ENCODE peak calls at places on chromosomes 13 and 19, in eight cellular contexts. A is heart right ventricle; X is PC-9; Q is fibroblast of lung; D is coronary artery; V is A549; B is adrenal gland; R is CD4-positive, alpha-beta T cell. K is an unnamed sample.

GRCh38 chr19:47885067-47885463 is 1.1 kb downstream of the SULT2A1 start:
- DNase-seq in B (peak), A (no peak), X (no peak), Q (no peak), V (no peak), D (no peak), R (no peak), K (no peak)

GRCh38 chr19:49954092-49954825 is 6.7 kb downstream of the SIGLEC11 start:
- DNase-seq in V (no peak), A (no peak), D (no peak), Q (peak), B (peak), R (no peak), X (peak), K (peak)

GRCh38 chr19:8046569-8047165 is 5.9 kb upstream of the CCL25 start:
- DNase-seq in D (no peak), V (no peak), A (no peak), R (no peak), X (no peak), Q (no peak), B (no peak), K (no peak)

GRCh38 chr19:8484331-8484894 is 18.0 kb downstream of the PRAM1 start:
- DNase-seq in V (no peak), D (no peak), A (peak), Q (no peak), B (peak), R (no peak), X (no peak), K (no peak)

GRCh38 chr13:21625366-21625765 is 21.4 kb upstream of the MICU2 start:
- DNase-seq in R (no peak), D (no peak), Q (peak), V (peak), B (peak), A (no peak), X (no peak), K (no peak)

GRCh38 chr19:18599485-18599884 is 7.1 kb downstream of the CRLF1 start:
- DNase-seq in B (no peak), A (no peak), X (no peak), D (no peak), V (no peak), R (no peak), Q (no peak), K (no peak)

GRCh38 chr13:33081666-33082065 is 65.4 kb downstream of the KL start:
- DNase-seq in D (no peak), X (no peak), A (no peak), V (no peak), B (no peak), R (no peak), Q (no peak), K (no peak)

GRCh38 chr19:1746401-1747284 is 6.7 kb upstream of the ONECUT3 start:
- DNase-seq in D (no peak), R (no peak), X (peak), Q (no peak), V (peak), B (no peak), A (no peak), K (peak)

GRCh38 chr19:23802290-23802689 is 43.6 kb upstream of the ZNF681 start:
- DNase-seq in X (no peak), A (no peak), Q (no peak), B (peak), V (no peak), R (no peak), D (no peak), K (no peak)

GRCh38 chr19:29442910-29443309 is 82.9 kb upstream of the VSTM2B start:
- DNase-seq in X (no peak), A (no peak), Q (no peak), B (no peak), D (no peak), V (no peak), R (no peak), K (no peak)

GRCh38 chr13:35552172-35552844 is 75.8 kb upstream of the MAB21L1 start:
- DNase-seq in X (no peak), A (no peak), D (no peak), V (no peak), R (no peak), B (no peak), Q (peak), K (peak)

GRCh38 chr19:39307233-39307821 is 11.1 kb downstream of the IFNL1 start:
- DNase-seq in X (peak), Q (no peak), R (no peak), B (no peak), A (no peak), D (no peak), V (no peak), K (no peak)

GRCh38 chr13:71619096-71619495 is 247.9 kb downstream of the DACH1 start:
- DNase-seq in D (no peak), X (no peak), V (no peak), Q (peak), A (no peak), B (no peak), R (no peak), K (no peak)

GRCh38 chr19:30695171-30695875 is 323.1 kb downstream of the ZNF536 start:
- DNase-seq in X (no peak), B (no peak), Q (no peak), V (no peak), R (no peak), D (no peak), A (no peak), K (no peak)
- TF ChIP-seq CTCF in X (no peak), B (no peak), Q (no peak), V (peak), R (no peak), D (no peak), A (peak), K (no peak)

GRCh38 chr13:45396548-45397095 is 21.6 kb downstream of the SLC25A30 start:
- DNase-seq in D (peak), B (no peak), Q (no peak), X (no peak), R (no peak), A (no peak), V (no peak), K (no peak)
- H3K27ac ChIP-seq in D (no peak), B (peak), Q (no peak), X (no peak), R (peak), A (peak), V (no peak), K (no peak)

GRCh38 chr13:95315752-95316151 is 14.5 kb upstream of the ABCC4 start:
- DNase-seq in D (no peak), X (no peak), Q (no peak), R (no peak), V (no peak), B (no peak), A (no peak), K (no peak)
- TF ChIP-seq CTCF in D (no peak), X (no peak), Q (no peak), R (no peak), V (no peak), B (no peak), A (no peak), K (no peak)

GRCh38 chr13:107202371-107203023 is 634.6 kb upstream of the ARGLU1 start:
- DNase-seq in X (no peak), R (no peak), B (peak), A (peak), V (no peak), D (no peak), Q (peak), K (peak)
- H3K27ac ChIP-seq in X (no peak), R (no peak), B (peak), A (peak), V (no peak), D (no peak), Q (no peak), K (no peak)